ENCODE peak calls at places on chromosomes 12 and 14, in nine cellular contexts. One of them, this sample, is unnamed.
A peak's percentile ranks its signal among the peaks of the same experiment; 100 is the strongest.

GRCh38 chr12:21849878-21850277 is 75.4 kb upstream of the KCNJ8 start:
- DNase-seq in esophagus muscularis mucosa: no peak
- DNase-seq in ovary: no peak
- DNase-seq in upper lobe of left lung: no peak
- DNase-seq in SK-N-SH: no peak
- DNase-seq in stomach: no peak
- DNase-seq in suprapubic skin: no peak
- DNase-seq in A549: no peak
- DNase-seq in transverse colon: no peak
- DNase-seq in this sample: no peak

GRCh38 chr12:106648736-106649135 is 65.9 kb downstream of the RFX4 start:
- DNase-seq in upper lobe of left lung: no peak
- DNase-seq in esophagus muscularis mucosa: peak; percentile 39
- DNase-seq in ovary: no peak
- DNase-seq in A549: no peak
- DNase-seq in transverse colon: no peak
- DNase-seq in SK-N-SH: no peak
- DNase-seq in suprapubic skin: no peak
- DNase-seq in stomach: no peak
- DNase-seq in this sample: no peak

GRCh38 chr14:24051162-24051788 is 534 bp upstream of the CARMIL3 start:
- DNase-seq in upper lobe of left lung: no peak
- DNase-seq in A549: no peak
- DNase-seq in SK-N-SH: no peak
- DNase-seq in transverse colon: peak; percentile 52
- DNase-seq in ovary: no peak
- DNase-seq in esophagus muscularis mucosa: no peak
- DNase-seq in suprapubic skin: no peak
- DNase-seq in stomach: peak; percentile 28
- DNase-seq in this sample: no peak

GRCh38 chr12:62256408-62257079 is 3.7 kb upstream of the USP15 start:
- DNase-seq in ovary: peak; percentile 43
- DNase-seq in A549: no peak
- DNase-seq in suprapubic skin: no peak
- DNase-seq in transverse colon: no peak
- DNase-seq in esophagus muscularis mucosa: no peak
- DNase-seq in SK-N-SH: no peak
- DNase-seq in stomach: no peak
- DNase-seq in upper lobe of left lung: no peak
- DNase-seq in this sample: no peak

GRCh38 chr14:70882771-70883492 is 24.3 kb upstream of the PCNX1 start:
- DNase-seq in A549: no peak
- DNase-seq in suprapubic skin: no peak
- DNase-seq in esophagus muscularis mucosa: no peak
- DNase-seq in SK-N-SH: no peak
- DNase-seq in transverse colon: no peak
- DNase-seq in stomach: no peak
- DNase-seq in ovary: no peak
- DNase-seq in upper lobe of left lung: no peak
- DNase-seq in this sample: no peak

GRCh38 chr12:66409195-66409871 is 107.0 kb downstream of the HELB start:
- DNase-seq in transverse colon: no peak
- DNase-seq in stomach: no peak
- DNase-seq in esophagus muscularis mucosa: no peak
- DNase-seq in upper lobe of left lung: no peak
- DNase-seq in SK-N-SH: peak; percentile 24
- DNase-seq in A549: no peak
- DNase-seq in ovary: no peak
- DNase-seq in suprapubic skin: no peak
- DNase-seq in this sample: peak; percentile 48

GRCh38 chr14:103194256-103195045 is 71.2 kb downstream of the TNFAIP2 start:
- DNase-seq in A549: no peak
- DNase-seq in ovary: no peak
- DNase-seq in suprapubic skin: peak; percentile 35
- DNase-seq in SK-N-SH: no peak
- DNase-seq in transverse colon: no peak
- DNase-seq in stomach: no peak
- DNase-seq in esophagus muscularis mucosa: no peak
- DNase-seq in upper lobe of left lung: no peak
- DNase-seq in this sample: no peak

GRCh38 chr12:60172696-60173095 is 576.9 kb downstream of the SLC16A7 start:
- DNase-seq in esophagus muscularis mucosa: no peak
- DNase-seq in A549: no peak
- DNase-seq in transverse colon: no peak
- DNase-seq in ovary: no peak
- DNase-seq in upper lobe of left lung: no peak
- DNase-seq in suprapubic skin: no peak
- DNase-seq in SK-N-SH: no peak
- DNase-seq in stomach: no peak
- DNase-seq in this sample: no peak

GRCh38 chr12:72476301-72476700 is 204.1 kb downstream of the TRHDE start:
- DNase-seq in SK-N-SH: no peak
- DNase-seq in upper lobe of left lung: no peak
- DNase-seq in esophagus muscularis mucosa: no peak
- DNase-seq in transverse colon: no peak
- DNase-seq in A549: no peak
- DNase-seq in stomach: no peak
- DNase-seq in suprapubic skin: no peak
- DNase-seq in ovary: no peak
- DNase-seq in this sample: no peak

GRCh38 chr12:128727461-128727860 is 96.3 kb downstream of the SLC15A4 start:
- DNase-seq in A549: no peak
- DNase-seq in SK-N-SH: no peak
- DNase-seq in ovary: no peak
- DNase-seq in transverse colon: no peak
- DNase-seq in upper lobe of left lung: peak; percentile 39
- DNase-seq in stomach: no peak
- DNase-seq in esophagus muscularis mucosa: no peak
- DNase-seq in suprapubic skin: no peak
- DNase-seq in this sample: no peak

GRCh38 chr12:2961705-2962104 is 2.5 kb downstream of the TEAD4 start:
- DNase-seq in esophagus muscularis mucosa: no peak
- DNase-seq in ovary: no peak
- DNase-seq in A549: no peak
- DNase-seq in SK-N-SH: no peak
- DNase-seq in transverse colon: no peak
- DNase-seq in stomach: no peak
- DNase-seq in suprapubic skin: no peak
- DNase-seq in upper lobe of left lung: no peak
- DNase-seq in this sample: no peak

GRCh38 chr14:95442633-95443021 is 73.8 kb downstream of the SYNE3 start:
- DNase-seq in ovary: peak; percentile 89
- DNase-seq in stomach: peak; percentile 84
- DNase-seq in suprapubic skin: peak; percentile 81
- DNase-seq in esophagus muscularis mucosa: peak; percentile 95
- DNase-seq in transverse colon: peak; percentile 87
- DNase-seq in SK-N-SH: peak; percentile 88
- DNase-seq in A549: peak; percentile 91
- DNase-seq in upper lobe of left lung: no peak
- DNase-seq in this sample: peak; percentile 78

GRCh38 chr14:95439881-95440280 is 76.6 kb downstream of the SYNE3 start:
- DNase-seq in A549: no peak
- DNase-seq in stomach: no peak
- DNase-seq in SK-N-SH: no peak
- DNase-seq in ovary: no peak
- DNase-seq in esophagus muscularis mucosa: no peak
- DNase-seq in suprapubic skin: no peak
- DNase-seq in upper lobe of left lung: no peak
- DNase-seq in transverse colon: no peak
- DNase-seq in this sample: no peak

GRCh38 chr14:95442016-95442632 is 74.3 kb downstream of the SYNE3 start:
- DNase-seq in upper lobe of left lung: no peak
- DNase-seq in SK-N-SH: no peak
- DNase-seq in A549: no peak
- DNase-seq in esophagus muscularis mucosa: no peak
- DNase-seq in transverse colon: no peak
- DNase-seq in stomach: no peak
- DNase-seq in ovary: no peak
- DNase-seq in suprapubic skin: no peak
- DNase-seq in this sample: no peak

GRCh38 chr14:95440496-95440895 is 76.0 kb downstream of the SYNE3 start:
- DNase-seq in suprapubic skin: no peak
- DNase-seq in stomach: no peak
- DNase-seq in SK-N-SH: peak; percentile 82
- DNase-seq in transverse colon: no peak
- DNase-seq in ovary: no peak
- DNase-seq in esophagus muscularis mucosa: no peak
- DNase-seq in A549: no peak
- DNase-seq in upper lobe of left lung: no peak
- DNase-seq in this sample: no peak

GRCh38 chr14:95440951-95441350 is 75.5 kb downstream of the SYNE3 start:
- DNase-seq in ovary: no peak
- DNase-seq in stomach: no peak
- DNase-seq in upper lobe of left lung: no peak
- DNase-seq in SK-N-SH: peak; percentile 65
- DNase-seq in suprapubic skin: no peak
- DNase-seq in A549: no peak
- DNase-seq in transverse colon: no peak
- DNase-seq in esophagus muscularis mucosa: no peak
- DNase-seq in this sample: no peak
- H3K4me1 ChIP-seq in ovary: no peaks in the 10 kb centered on the region
- H3K4me1 ChIP-seq in stomach: no peaks in the 10 kb centered on the region
- H3K4me1 ChIP-seq in upper lobe of left lung: no peaks in the 10 kb centered on the region
- H3K4me1 ChIP-seq in SK-N-SH: peaks cover 44% of the 10 kb centered on the region
- H3K4me1 ChIP-seq in suprapubic skin: peaks cover 6% of the 10 kb centered on the region
- H3K4me1 ChIP-seq in A549: no peaks in the 10 kb centered on the region
- H3K4me1 ChIP-seq in transverse colon: peaks cover 12% of the 10 kb centered on the region
- H3K4me1 ChIP-seq in esophagus muscularis mucosa: no peaks in the 10 kb centered on the region
- H3K4me1 ChIP-seq in this sample: peaks cover 11% of the 10 kb centered on the region

DNA sequence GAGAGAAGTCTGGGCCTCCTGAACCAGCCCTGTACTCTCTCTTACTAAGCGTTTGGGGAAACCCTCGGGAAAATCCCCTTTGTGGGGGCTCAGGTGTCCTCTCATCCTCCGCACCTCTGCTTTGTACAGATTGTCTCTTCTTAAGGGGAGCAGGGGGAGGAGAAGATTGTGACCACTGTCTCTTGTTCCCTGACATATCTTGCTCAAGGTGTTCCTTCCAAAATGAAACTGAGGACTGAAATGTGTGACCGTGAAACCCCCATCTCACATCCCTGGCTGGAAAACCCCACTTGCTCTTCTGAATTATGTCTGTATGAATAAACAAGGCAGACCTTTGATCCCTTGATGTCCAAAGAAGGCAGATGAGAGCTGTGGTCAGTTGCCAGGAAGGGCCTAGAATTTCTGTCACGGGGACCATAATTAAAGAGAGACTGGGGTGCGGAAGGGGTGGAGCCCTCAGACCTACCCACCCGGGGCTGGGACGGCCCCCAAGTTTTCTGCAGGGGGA is 369.8 kb downstream of the AACS start:
- DNase-seq in A549: no peak
- DNase-seq in SK-N-SH: no peak
- DNase-seq in ovary: no peak
- DNase-seq in transverse colon: no peak
- DNase-seq in stomach: no peak
- DNase-seq in upper lobe of left lung: no peak
- DNase-seq in suprapubic skin: no peak
- DNase-seq in esophagus muscularis mucosa: no peak
- DNase-seq in this sample: no peak
- H3K4me3 ChIP-seq in A549: no peak overlapping the region
- H3K4me3 ChIP-seq in SK-N-SH: no peak overlapping the region
- H3K4me3 ChIP-seq in ovary: no peak overlapping the region
- H3K4me3 ChIP-seq in transverse colon: no peak overlapping the region
- H3K4me3 ChIP-seq in stomach: no peak overlapping the region
- H3K4me3 ChIP-seq in upper lobe of left lung: no peak overlapping the region
- H3K4me3 ChIP-seq in suprapubic skin: no peak overlapping the region
- H3K4me3 ChIP-seq in esophagus muscularis mucosa: no peak overlapping the region
- H3K4me3 ChIP-seq in this sample: no peak overlapping the region

DNA sequence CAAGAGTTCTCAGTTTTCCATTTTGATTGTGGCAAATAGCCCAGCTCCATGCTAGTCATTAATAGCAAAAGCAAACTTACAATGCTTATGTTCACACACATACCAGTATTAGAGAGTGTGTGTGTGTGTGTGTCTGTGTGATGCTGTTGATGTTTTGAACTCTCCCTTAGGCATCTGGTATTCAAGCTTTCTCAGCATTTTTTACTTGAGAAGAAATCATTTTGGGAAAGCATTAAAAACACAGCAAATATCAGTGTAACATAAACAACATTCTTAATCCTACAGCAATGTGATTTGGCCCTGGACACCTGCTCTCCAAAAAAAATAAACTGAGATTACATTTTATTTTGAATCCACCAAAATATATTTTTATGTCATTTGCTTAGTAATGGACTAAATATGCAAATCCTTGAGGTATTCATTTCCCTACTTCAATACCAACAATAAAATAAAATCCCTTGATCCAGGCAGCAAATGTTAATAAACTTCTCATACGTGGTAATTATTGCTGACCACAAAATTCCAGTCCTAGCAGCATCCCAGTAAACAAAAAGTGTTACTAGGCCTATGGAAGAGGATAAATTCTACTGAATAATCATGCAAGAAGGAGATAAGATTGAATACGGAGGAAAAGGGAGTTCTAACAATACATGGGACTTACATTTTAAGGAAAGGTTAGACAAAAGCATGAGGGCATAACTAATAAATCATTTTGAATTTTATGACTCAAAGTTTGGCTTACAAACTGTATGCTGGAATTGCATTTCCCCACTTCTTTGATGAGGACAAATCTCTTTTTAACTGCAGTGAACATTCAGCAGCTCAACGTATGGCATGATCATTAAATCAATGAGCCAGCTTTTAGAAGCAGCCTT is 249.6 kb upstream of the CLEC14A start:
- DNase-seq in upper lobe of left lung: no peak
- DNase-seq in suprapubic skin: no peak
- DNase-seq in A549: no peak
- DNase-seq in stomach: no peak
- DNase-seq in ovary: no peak
- DNase-seq in transverse colon: no peak
- DNase-seq in SK-N-SH: no peak
- DNase-seq in esophagus muscularis mucosa: no peak
- DNase-seq in this sample: no peak
- TF ChIP-seq EP300 in upper lobe of left lung: no peak
- TF ChIP-seq EP300 in suprapubic skin: no peak
- TF ChIP-seq EP300 in A549: no peak
- TF ChIP-seq EP300 in stomach: no peak
- TF ChIP-seq EP300 in ovary: no peak
- TF ChIP-seq EP300 in transverse colon: no peak
- TF ChIP-seq EP300 in SK-N-SH: no peak
- TF ChIP-seq EP300 in esophagus muscularis mucosa: no peak
- TF ChIP-seq EP300 in this sample: no peak

DNA sequence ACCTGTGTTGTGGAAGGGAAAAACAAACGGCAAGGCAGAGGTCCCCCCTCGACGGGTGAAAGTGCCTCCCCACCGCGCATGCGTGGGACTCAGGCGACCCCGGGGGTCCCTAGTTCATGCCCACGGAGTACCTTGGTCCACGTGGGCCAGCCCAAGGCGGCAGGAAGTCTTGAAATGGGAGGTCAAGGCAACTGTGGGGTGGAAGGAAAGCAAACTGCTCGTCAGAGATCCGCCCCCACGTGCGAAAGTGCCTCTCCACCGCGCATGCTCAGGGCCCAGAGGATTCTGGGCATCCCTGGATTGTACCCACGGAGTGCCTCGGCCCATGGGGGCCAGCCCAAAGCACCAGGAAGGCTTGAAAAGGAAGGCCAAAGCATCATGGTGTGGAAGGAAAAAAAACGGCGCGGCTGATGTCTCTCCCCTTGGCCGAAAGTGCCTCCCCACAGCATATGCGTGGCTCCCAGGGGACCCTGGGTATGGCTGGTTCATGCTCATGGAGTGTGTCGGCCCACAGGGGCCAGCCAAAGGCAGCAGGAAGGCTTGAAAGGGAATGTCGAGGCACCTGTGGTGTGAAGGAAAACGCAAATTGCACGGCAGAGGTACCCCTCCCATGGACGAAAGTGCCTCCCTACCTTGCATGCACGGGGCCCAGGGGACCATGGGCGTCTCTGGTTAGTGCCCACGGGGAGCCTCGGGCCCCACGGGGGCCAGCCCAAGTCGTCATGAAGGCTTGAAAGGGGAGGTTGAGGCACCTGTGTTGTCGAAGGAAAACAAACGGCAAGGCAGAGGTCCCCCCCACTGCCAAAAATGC is 369.7 kb downstream of the ALG10 start:
- DNase-seq in SK-N-SH: no peak
- DNase-seq in ovary: no peak
- DNase-seq in suprapubic skin: peak; percentile 48
- DNase-seq in transverse colon: no peak
- DNase-seq in stomach: peak; percentile 11
- DNase-seq in esophagus muscularis mucosa: peak; percentile 81
- DNase-seq in A549: no peak
- DNase-seq in upper lobe of left lung: peak; percentile 48
- DNase-seq in this sample: no peak
- H3K4me1 ChIP-seq in SK-N-SH: no peaks in the 10 kb centered on the region
- H3K4me1 ChIP-seq in ovary: no peaks in the 10 kb centered on the region
- H3K4me1 ChIP-seq in suprapubic skin: no peaks in the 10 kb centered on the region
- H3K4me1 ChIP-seq in transverse colon: no peaks in the 10 kb centered on the region
- H3K4me1 ChIP-seq in stomach: no peaks in the 10 kb centered on the region
- H3K4me1 ChIP-seq in esophagus muscularis mucosa: no peaks in the 10 kb centered on the region
- H3K4me1 ChIP-seq in A549: no peaks in the 10 kb centered on the region
- H3K4me1 ChIP-seq in upper lobe of left lung: no peaks in the 10 kb centered on the region
- H3K4me1 ChIP-seq in this sample: no peaks in the 10 kb centered on the region